ENCODE peak calls at places on chromosomes 11 and 22, in six cellular contexts. S is fibroblast of pulmonary artery, I is GM10248, B is Calu3, Z is NB4, M is fibroblast of lung. L is an unnamed sample.

GRCh38 chr11:73856001-73856663 is 20.5 kb downstream of the COA4 start:
- DNase-seq in Z (no peak), B (no peak), S (no peak), M (no peak), I (no peak), L (no peak)

GRCh38 chr11:79362821-79363220 is 78.0 kb downstream of the TENM4 start:
- DNase-seq in I (no peak), B (no peak), M (no peak), Z (no peak), S (no peak), L (no peak)

GRCh38 chr22:32847067-32847491 is 45.6 kb downstream of the TIMP3 start:
- DNase-seq in M (peak; percentile 63), I (no peak), B (no peak), Z (no peak), S (no peak), L (peak; percentile 60)

GRCh38 chr22:20751185-20751851 is 22.6 kb upstream of the SERPIND1 start:
- DNase-seq in S (no peak), Z (no peak), I (no peak), B (no peak), M (no peak), L (no peak)

GRCh38 chr11:62613275-62613864 is 313 bp downstream of the ROM1 start:
- DNase-seq in Z (no peak), S (no peak), I (no peak), B (no peak), M (no peak), L (no peak)

GRCh38 chr11:67408437-67409200 is 4.7 kb downstream of the TBC1D10C start:
- DNase-seq in B (no peak), I (no peak), Z (peak; percentile 62), M (no peak), S (no peak), L (no peak)

GRCh38 chr11:110951609-110952008 is 239.4 kb upstream of the ARHGAP20 start:
- DNase-seq in I (peak; percentile 14), Z (no peak), B (no peak), M (no peak), S (no peak), L (peak; percentile 30)

GRCh38 chr11:108875134-108875533 is 210.3 kb downstream of the DDX10 start:
- DNase-seq in B (no peak), M (peak; percentile 44), S (no peak), Z (no peak), I (no peak), L (no peak)

GRCh38 chr11:25981998-25982397 is 349.9 kb upstream of the ANO3 start:
- DNase-seq in S (peak; percentile 88), I (peak; percentile 20), M (peak; percentile 55), B (peak; percentile 43), Z (peak; percentile 48), L (peak; percentile 89)

GRCh38 chr11:19216021-19216420 is 14.2 kb upstream of the CSRP3 start:
- DNase-seq in Z (no peak), I (no peak), S (no peak), M (no peak), B (no peak), L (no peak)

DNA sequence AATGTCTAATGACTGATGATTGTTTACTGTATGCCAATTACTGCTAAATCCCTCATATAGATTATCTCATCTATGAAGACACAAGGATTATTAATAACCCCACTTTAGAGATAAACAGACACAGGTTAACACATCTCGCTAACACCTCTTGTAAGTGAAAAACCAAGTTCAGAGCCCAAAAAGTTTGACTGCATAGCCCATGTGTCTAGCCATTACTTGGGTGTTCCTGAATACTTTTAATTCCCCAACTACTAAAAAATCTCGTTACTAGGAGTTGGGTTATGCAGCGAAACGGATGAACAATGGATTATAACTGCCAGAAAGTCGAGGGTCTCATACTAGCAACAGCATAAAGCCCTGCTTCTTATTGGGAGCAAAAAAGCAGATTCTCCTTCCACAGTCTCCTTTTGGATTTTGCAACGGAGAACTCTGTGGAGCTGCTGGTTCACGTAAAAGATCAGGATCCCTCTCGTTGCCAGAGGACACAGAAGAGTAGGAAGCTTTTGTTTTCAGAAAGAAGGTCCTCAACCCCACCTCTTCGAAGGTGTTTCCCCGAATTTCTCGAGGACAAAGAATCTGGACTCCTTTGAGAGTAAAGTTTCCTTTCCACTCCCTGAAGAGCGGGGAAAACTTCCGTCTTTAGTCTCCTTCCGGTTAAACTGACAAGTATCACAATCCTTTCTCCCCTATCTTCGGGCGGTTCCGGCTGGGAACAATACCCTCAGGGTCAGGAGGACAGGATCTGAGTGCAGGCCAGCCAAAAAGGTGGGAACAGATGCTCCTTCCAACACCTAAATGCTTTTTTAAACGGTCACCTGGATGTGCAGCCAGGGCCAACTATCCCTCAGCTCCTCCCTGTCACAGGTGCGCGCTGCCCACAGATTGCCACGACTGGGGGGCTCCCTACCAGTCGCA is 907 bp downstream of the ZBED5 start:
- DNase-seq in Z (peak; percentile 67), M (peak; percentile 50), B (peak; percentile 42), S (peak; percentile 37), I (peak; percentile 20), L (peak; percentile 55)
- TF ChIP-seq CTCF in Z (no peak), M (no peak), B (no peak), S (no peak), I (no peak), L (no peak)

DNA sequence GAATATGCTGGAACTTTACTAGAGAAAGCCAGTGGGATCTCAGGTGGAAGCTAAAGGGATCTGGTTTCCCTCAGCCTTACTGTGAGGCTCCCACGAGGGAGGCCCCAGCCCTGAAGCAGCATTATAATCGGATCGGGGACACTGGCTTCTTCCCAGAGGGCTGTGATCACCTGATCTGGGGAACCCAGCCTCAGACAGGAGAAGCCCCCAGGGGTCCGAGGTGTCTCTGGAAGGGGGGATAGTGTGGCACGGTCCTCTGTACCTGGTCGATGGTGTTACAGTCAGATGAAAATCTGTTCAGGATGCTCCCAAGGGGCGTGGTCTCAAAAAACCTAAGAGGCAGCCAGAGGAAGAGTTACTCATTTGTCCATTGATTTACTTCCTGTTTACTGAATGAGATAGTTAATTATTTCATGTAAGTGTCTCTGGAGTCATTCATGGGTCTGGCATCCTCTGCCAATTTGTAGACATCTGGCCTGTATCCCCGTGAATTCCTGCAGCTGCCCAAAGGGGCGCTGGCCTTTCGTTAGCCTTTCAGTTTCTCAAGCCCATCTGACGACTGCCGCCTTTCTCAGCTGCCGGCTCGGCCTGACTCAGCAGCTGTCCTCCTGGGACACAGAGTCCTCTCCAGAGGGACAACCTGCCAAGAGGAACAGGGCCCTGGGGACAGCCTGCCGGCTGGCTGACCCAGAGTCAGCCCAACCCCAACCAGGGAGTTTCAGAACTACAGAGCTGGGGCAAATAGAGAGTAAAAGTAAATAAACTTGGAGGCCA is 17.0 kb upstream of the KCNJ11 start:
- DNase-seq in S (peak; percentile 21), Z (peak; percentile 71), B (peak; percentile 60), I (no peak), M (peak; percentile 24), L (peak; percentile 21)
- TF ChIP-seq CTCF in S (peak; percentile 2), Z (peak; percentile 12), B (no peak), I (no peak), M (peak; percentile 8), L (peak; percentile 20)

GRCh38 chr11:43931717-43932039 is 10.8 kb upstream of the C11orf96 start:
- DNase-seq in I (peak; percentile 14), Z (no peak), B (no peak), M (no peak), S (no peak), L (no peak)
- TF ChIP-seq CTCF in I (no peak), Z (no peak), B (no peak), M (no peak), S (no peak), L (peak; percentile 10)

GRCh38 chr11:75425422-75425821 is 7.6 kb downstream of the KLHL35 start:
- DNase-seq in M (no peak), Z (peak; percentile 43), I (no peak), B (no peak), S (no peak), L (no peak)
- TF ChIP-seq CTCF in M (peak; percentile 9), Z (peak; percentile 52), I (peak; percentile 15), B (peak; percentile 9), S (peak; percentile 36), L (peak; percentile 20)

GRCh38 chr11:97140885-97141494 is 751.2 kb downstream of the JRKL start:
- DNase-seq in B (no peak), M (no peak), S (peak; percentile 54), Z (peak; percentile 21), I (peak; percentile 6), L (no peak)
- TF ChIP-seq CTCF in B (no peak), M (no peak), S (peak; percentile 74), Z (peak; percentile 56), I (peak; percentile 24), L (no peak)

DNA sequence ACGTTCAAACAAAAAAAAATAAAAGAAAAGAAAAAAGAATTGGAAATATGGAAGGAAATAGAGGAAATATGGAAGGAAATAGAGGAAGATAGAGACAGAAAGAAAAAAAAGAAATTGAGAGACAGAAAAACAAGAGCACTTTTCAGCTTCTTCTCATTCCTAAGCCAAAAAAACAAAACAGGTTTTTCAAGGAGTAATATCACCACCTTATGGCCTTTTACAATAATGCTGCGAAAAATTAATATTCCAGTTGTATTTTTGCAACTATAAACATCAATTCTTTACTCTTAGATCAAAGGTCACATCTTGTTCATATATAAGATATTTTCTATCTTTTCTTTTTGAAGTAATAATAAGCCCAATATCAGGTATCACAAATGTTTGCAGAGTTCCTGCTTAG is 328.3 kb downstream of the FAT3 start:
- DNase-seq in I (no peak), S (peak; percentile 28), B (no peak), Z (no peak), M (no peak), L (peak; percentile 15)
- TF ChIP-seq CTCF in I (no peak), S (peak; percentile 26), B (no peak), Z (no peak), M (no peak), L (no peak)

GRCh38 chr22:43389227-43389836 is 22.5 kb upstream of the MPPED1 start:
- DNase-seq in B (no peak), M (no peak), Z (no peak), I (no peak), S (no peak), L (no peak)
- TF ChIP-seq CTCF in B (no peak), M (no peak), Z (no peak), I (no peak), S (no peak), L (no peak)

GRCh38 chr11:10450451-10451398 is 4.3 kb upstream of the AMPD3 start:
- DNase-seq in S (peak; percentile 26), I (peak; percentile 56), Z (peak; percentile 71), B (peak; percentile 85), M (peak; percentile 24), L (no peak)
- TF ChIP-seq CTCF in S (peak; percentile 43), I (peak; percentile 14), Z (peak; percentile 23), B (peak; percentile 79), M (peak; percentile 30), L (peak; percentile 26)